ENCODE peak calls at places on chromosomes 3 and 15, in eight cellular contexts. X is activated gamma-delta T cell treated with anti-CD3 and anti-CD28 coated beads, Interleukin-2, amount 50 U/mL, for 16 hours; O is AML-193; T is NCI-H1092 treated with DMSO at 0.1 percent for 48 hours; I is AG09319; S is brain microvascular endothelial cell; J is HCEC 1CT; W is colonic mucosa. V is an unnamed sample.

GRCh38 chr3:69212411-69213160 is 90.2 kb upstream of the LMOD3 start:
- DNase-seq in J (peak; percentile 82), W (no peak), T (no peak), O (peak; percentile 83), S (peak; percentile 54), I (no peak), X (no peak), V (peak; percentile 70)

GRCh38 chr15:39833515-39833981 is 50.9 kb upstream of the FSIP1 start:
- DNase-seq in I (peak; percentile 68), S (no peak), W (no peak), O (no peak), T (peak; percentile 28), X (no peak), J (peak; percentile 98), V (no peak)

GRCh38 chr15:42085236-42085605 is 9.1 kb downstream of the PLA2G4D start:
- DNase-seq in J (no peak), W (no peak), T (no peak), S (no peak), O (no peak), X (no peak), I (no peak), V (no peak)

GRCh38 chr3:8987673-8988655 is 24.7 kb upstream of the RAD18 start:
- DNase-seq in I (no peak), J (peak; percentile 41), T (peak; percentile 54), O (peak; percentile 76), W (peak; percentile 57), X (no peak), S (peak; percentile 60), V (no peak)

GRCh38 chr15:67207555-67208182 is 46.8 kb downstream of the AAGAB start:
- DNase-seq in X (no peak), W (no peak), T (no peak), I (no peak), S (no peak), J (no peak), O (no peak), V (no peak)

GRCh38 chr3:182810574-182811268 is 17.4 kb downstream of the ATP11B start:
- DNase-seq in I (no peak), X (no peak), W (no peak), J (peak; percentile 65), O (no peak), S (no peak), T (no peak), V (no peak)

GRCh38 chr15:67085818-67086649 is 20.6 kb downstream of the SMAD3 start:
- DNase-seq in X (no peak), T (no peak), O (peak; percentile 47), I (peak; percentile 88), S (no peak), W (no peak), J (peak; percentile 77), V (peak; percentile 81)

GRCh38 chr3:124861041-124861440 is 26.1 kb downstream of the ITGB5 start:
- DNase-seq in I (no peak), J (peak; percentile 13), X (no peak), W (no peak), T (no peak), S (no peak), O (no peak), V (no peak)

V was measured in GM06990.